ENCODE peak calls at places on chromosomes 13 and 19, in nine cellular contexts. Z is psoas muscle; Y is left lung; O is mammary epithelial cell; A is body of pancreas; X is neural progenitor cell; U is A673; P is effector memory CD4-positive, alpha-beta T cell; G is right atrium auricular region. L is an unnamed sample.

GRCh38 chr13:26236306-26236705 is 14.2 kb upstream of the RNF6 start:
- DNase-seq in Z (no peak), X (no peak), Y (no peak), O (peak), A (no peak), P (no peak), G (no peak), U (no peak), L (no peak)

GRCh38 chr19:8396563-8397203 is 6.5 kb downstream of the RAB11B start:
- DNase-seq in G (no peak), Z (peak), Y (peak), X (peak), O (peak), U (peak), P (peak), A (peak), L (peak)

GRCh38 chr13:86051134-86052103 is 252.2 kb upstream of the SLITRK6 start:
- DNase-seq in Z (no peak), P (no peak), A (no peak), Y (no peak), G (no peak), U (no peak), X (no peak), O (peak), L (no peak)

GRCh38 chr13:95020298-95020987 is 280.8 kb downstream of the ABCC4 start:
- DNase-seq in X (no peak), O (peak), Z (no peak), U (no peak), Y (no peak), G (no peak), A (no peak), P (no peak), L (no peak)

GRCh38 chr13:50527612-50528509 is 315.6 kb downstream of the DLEU7 start:
- DNase-seq in Z (no peak), X (no peak), P (no peak), G (no peak), A (peak), U (no peak), Y (peak), O (peak), L (no peak)

GRCh38 chr19:31353826-31354225 is 4.6 kb upstream of the TSHZ3 start:
- DNase-seq in G (no peak), X (peak), P (no peak), Z (no peak), U (no peak), Y (no peak), O (no peak), A (peak), L (no peak)

GRCh38 chr13:106567421-106568224 is at the start of gene ARGLU1:
- DNase-seq in O (peak), U (peak), Z (peak), G (peak), Y (peak), P (peak), A (peak), X (peak), L (peak)

GRCh38 chr13:43261018-43261417 is 237.6 kb downstream of the DNAJC15 start:
- DNase-seq in U (peak), O (peak), P (no peak), X (no peak), Y (no peak), A (no peak), Z (no peak), G (no peak), L (peak)

GRCh38 chr13:69524459-69525155 is 583.0 kb upstream of the ATXN8OS start:
- DNase-seq in U (peak), X (no peak), P (no peak), Y (no peak), G (no peak), Z (no peak), O (no peak), A (no peak), L (no peak)

GRCh38 chr13:53439439-53440225 is 411.0 kb downstream of the OLFM4 start:
- DNase-seq in P (no peak), O (no peak), A (no peak), Z (no peak), G (no peak), X (no peak), U (no peak), Y (no peak), L (no peak)
- H3K4me3 ChIP-seq in P (no peak), O (no peak), A (no peak), Z (no peak), G (no peak), X (no peak), U (no peak), Y (no peak), L (no peak)

GRCh38 chr13:111661052-111661451 is 340.6 kb downstream of the TEX29 start:
- DNase-seq in X (no peak), U (no peak), O (no peak), P (no peak), G (no peak), A (no peak), Z (no peak), Y (no peak), L (no peak)

GRCh38 chr13:111659842-111660241 is 339.4 kb downstream of the TEX29 start:
- DNase-seq in U (no peak), A (no peak), Z (no peak), G (no peak), Y (no peak), O (no peak), P (no peak), X (no peak), L (no peak)

GRCh38 chr13:111657013-111657412 is 336.6 kb downstream of the TEX29 start:
- DNase-seq in X (no peak), G (no peak), O (no peak), A (no peak), P (no peak), U (no peak), Z (no peak), Y (no peak), L (peak)

GRCh38 chr13:111658150-111659100 is 338.0 kb downstream of the TEX29 start:
- DNase-seq in Z (no peak), Y (no peak), P (no peak), A (no peak), G (peak), U (peak), O (no peak), X (peak), L (no peak)

DNA sequence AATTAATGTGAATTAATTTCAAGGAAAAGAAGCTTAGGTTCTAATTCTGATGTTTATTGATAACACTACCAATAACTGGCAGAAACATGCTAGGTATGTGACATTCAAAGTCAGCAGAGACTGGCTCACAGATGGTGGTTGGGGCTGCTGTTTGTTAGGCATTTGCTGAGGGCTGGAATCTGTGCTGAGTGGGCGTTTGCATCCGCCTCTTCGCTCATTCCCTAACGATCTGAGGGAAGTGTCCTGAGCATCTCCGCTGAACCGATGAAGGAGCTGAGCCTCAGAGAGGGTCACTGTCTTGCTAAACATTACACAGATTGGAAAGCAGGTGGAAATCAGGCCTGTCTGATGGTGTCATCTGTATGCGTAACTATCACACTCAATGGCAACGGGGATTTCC is 338.8 kb downstream of the TEX29 start:
- DNase-seq in G (no peak), A (no peak), P (no peak), Y (no peak), Z (no peak), U (no peak), X (peak), O (no peak), L (no peak)
- H3K4me3 ChIP-seq in G (no peak), A (no peak), P (no peak), Y (no peak), Z (no peak), U (no peak), X (no peak), O (no peak), L (no peak)

GRCh38 chr13:21077360-21078353 is 16.3 kb upstream of the LATS2 start:
- DNase-seq in P (no peak), O (no peak), Y (no peak), Z (no peak), A (no peak), U (no peak), X (no peak), G (no peak), L (no peak)

GRCh38 chr13:21079206-21079605 is 17.8 kb upstream of the LATS2 start:
- DNase-seq in A (no peak), G (no peak), Z (no peak), U (no peak), P (no peak), Y (no peak), O (no peak), X (no peak), L (no peak)

GRCh38 chr13:21081926-21082325 is 20.5 kb upstream of the LATS2 start:
- DNase-seq in G (no peak), A (no peak), X (no peak), Y (no peak), P (no peak), Z (no peak), U (no peak), O (no peak), L (peak)

GRCh38 chr13:21078501-21078900 is 17.1 kb upstream of the LATS2 start:
- DNase-seq in X (no peak), G (no peak), Z (no peak), P (no peak), A (no peak), U (no peak), Y (no peak), O (no peak), L (no peak)

GRCh38 chr13:21079761-21080730 is 18.7 kb upstream of the LATS2 start:
- DNase-seq in Y (no peak), Z (no peak), P (no peak), X (no peak), G (peak), A (peak), O (peak), U (no peak), L (peak)
- H3K4me3 ChIP-seq in Y (no peak), Z (peak), P (no peak), X (no peak), G (no peak), A (no peak), O (no peak), U (no peak), L (no peak)

GRCh38 chr13:114002771-114003321 is 29.0 kb upstream of the C13orf46 start:
- DNase-seq in A (no peak), G (no peak), Z (peak), P (no peak), Y (no peak), X (no peak), U (no peak), O (no peak), L (no peak)
- H3K4me3 ChIP-seq in A (no peak), G (no peak), Z (no peak), P (no peak), Y (no peak), X (no peak), U (no peak), O (no peak), L (peak)